ENCODE peak calls at places on chromosome 4, in six cellular contexts. X is upper lobe of left lung, Y is HCT116, Q is stomach, B is HepG2, D is SK-N-SH. Z is an unnamed sample. For H3K36me3, the result is how much of the 10 kb centered on the place peaks cover.

GRCh38 chr4:63529581-63529980 is 879.7 kb downstream of the TECRL start:
- DNase-seq in X (no peak), Y (no peak), Q (no peak), B (no peak), D (no peak), Z (no peak)

GRCh38 chr4:48341776-48342558 is 638 bp downstream of the SLAIN2 start:
- DNase-seq in X (peak), Y (no peak), Q (peak), B (no peak), D (peak), Z (no peak)

GRCh38 chr4:27886075-27886474 is 1025.4 kb downstream of the STIM2 start:
- DNase-seq in X (no peak), Y (no peak), Q (no peak), B (no peak), D (no peak), Z (no peak)

GRCh38 chr4:106019771-106020170 is 124.5 kb downstream of the NPNT start:
- DNase-seq in X (no peak), Y (no peak), Q (no peak), B (no peak), D (no peak), Z (no peak)

GRCh38 chr4:21113496-21114213 is 413.4 kb downstream of the PACRGL start:
- DNase-seq in X (no peak), Y (no peak), Q (no peak), B (no peak), D (peak), Z (no peak)

GRCh38 chr4:177484613-177485021 is 42.4 kb upstream of the AGA start:
- DNase-seq in X (no peak), Y (peak), Q (no peak), B (peak), D (no peak), Z (no peak)

GRCh38 chr4:122099896-122100295 is 52.2 kb upstream of the BLTP1 start:
- DNase-seq in X (no peak), Y (no peak), Q (no peak), B (no peak), D (no peak), Z (no peak)

GRCh38 chr4:113637363-113637762 is 124.2 kb downstream of the CAMK2D start:
- DNase-seq in X (no peak), Y (no peak), Q (no peak), B (no peak), D (no peak), Z (no peak)

GRCh38 chr4:83771113-83771705 is 235.3 kb downstream of the GPAT3 start:
- DNase-seq in X (no peak), Y (peak), Q (peak), B (peak), D (peak), Z (no peak)

GRCh38 chr4:64584981-64585557 is 175.8 kb upstream of the TECRL start:
- DNase-seq in X (no peak), Y (peak), Q (no peak), B (peak), D (peak), Z (no peak)

GRCh38 chr4:22003878-22004277 is 55.3 kb upstream of the KCNIP4 start:
- DNase-seq in X (no peak), Y (no peak), Q (no peak), B (no peak), D (no peak), Z (no peak)

GRCh38 chr4:85707591-85707990 is 232.6 kb downstream of the ARHGAP24 start:
- DNase-seq in X (no peak), Y (no peak), Q (no peak), B (no peak), D (no peak), Z (no peak)

GRCh38 chr4:183165371-183165770 is 66.3 kb downstream of the WWC2 start:
- DNase-seq in X (no peak), Y (no peak), Q (no peak), B (no peak), D (no peak), Z (no peak)

GRCh38 chr4:5827108-5828004 is 65.5 kb downstream of the CRMP1 start:
- DNase-seq in X (no peak), Y (no peak), Q (no peak), B (no peak), D (no peak), Z (no peak)

GRCh38 chr4:79893441-79893840 is 179.6 kb downstream of the ANTXR2 start:
- DNase-seq in X (no peak), Y (no peak), Q (no peak), B (no peak), D (no peak), Z (no peak)

GRCh38 chr4:182560358-182560757 is 317.2 kb downstream of the TENM3 start:
- DNase-seq in X (no peak), Y (no peak), Q (no peak), B (no peak), D (no peak), Z (no peak)

GRCh38 chr4:60089546-60090273 is 1110.4 kb upstream of the ADGRL3 start:
- DNase-seq in X (no peak), Y (no peak), Q (no peak), B (no peak), D (no peak), Z (no peak)

GRCh38 chr4:99811850-99812249 is 4.8 kb upstream of the DAPP1 start:
- DNase-seq in X (no peak), Y (peak), Q (no peak), B (peak), D (no peak), Z (no peak)

GRCh38 chr4:26022346-26022891 is 108.4 kb downstream of the SMIM20 start:
- DNase-seq in X (no peak), Y (no peak), Q (peak), B (peak), D (no peak), Z (no peak)

GRCh38 chr4:60452259-60452658 is 747.9 kb upstream of the ADGRL3 start:
- DNase-seq in X (no peak), Y (no peak), Q (no peak), B (no peak), D (peak), Z (no peak)

GRCh38 chr4:8322794-8323704 is 53.5 kb downstream of the HTRA3 start:
- DNase-seq in X (no peak), Y (no peak), Q (peak), B (no peak), D (no peak), Z (no peak)

GRCh38 chr4:122826596-122827257 is at the start of gene FGF2:
- DNase-seq in X (peak), Y (no peak), Q (peak), B (no peak), D (peak), Z (no peak)

GRCh38 chr4:119105605-119106004 is 30.0 kb upstream of the MYOZ2 start:
- DNase-seq in X (no peak), Y (no peak), Q (no peak), B (no peak), D (no peak), Z (no peak)

GRCh38 chr4:41169256-41169655 is 45.1 kb downstream of the APBB2 start:
- DNase-seq in X (no peak), Y (no peak), Q (no peak), B (no peak), D (no peak), Z (no peak)

GRCh38 chr4:139645458-139645857 is 20.2 kb upstream of the MGST2 start:
- DNase-seq in X (no peak), Y (no peak), Q (peak), B (no peak), D (no peak), Z (no peak)

GRCh38 chr4:169153451-169153850 is 117.3 kb downstream of the SH3RF1 start:
- DNase-seq in X (no peak), Y (no peak), Q (no peak), B (no peak), D (no peak), Z (no peak)

GRCh38 chr4:84804126-84804525 is 162.4 kb downstream of the WDFY3 start:
- DNase-seq in X (no peak), Y (no peak), Q (no peak), B (no peak), D (no peak), Z (no peak)

GRCh38 chr4:15793506-15794363 is 15.6 kb downstream of the CD38 start:
- DNase-seq in X (no peak), Y (no peak), Q (no peak), B (no peak), D (peak), Z (peak)

GRCh38 chr4:13654158-13654797 is 26.8 kb upstream of the BOD1L1 start:
- DNase-seq in X (peak), Y (no peak), Q (peak), B (peak), D (peak), Z (peak)

GRCh38 chr4:10461091-10461849 is 4.0 kb upstream of the ZNF518B start:
- DNase-seq in X (peak), Y (no peak), Q (peak), B (no peak), D (peak), Z (no peak)

GRCh38 chr4:7444731-7445130 is 10.0 kb upstream of the PSAPL1 start:
- DNase-seq in X (no peak), Y (no peak), Q (peak), B (no peak), D (no peak), Z (no peak)

GRCh38 chr4:169229571-169230028 is 41.2 kb downstream of the SH3RF1 start:
- DNase-seq in X (no peak), Y (peak), Q (no peak), B (no peak), D (no peak), Z (peak)

GRCh38 chr4:159282944-159283343 is 180.1 kb downstream of the RAPGEF2 start:
- DNase-seq in X (no peak), Y (no peak), Q (no peak), B (peak), D (no peak), Z (no peak)

GRCh38 chr4:164012396-164013027 is 518.0 kb downstream of the TMA16 start:
- DNase-seq in X (no peak), Y (peak), Q (peak), B (peak), D (peak), Z (no peak)

GRCh38 chr4:144709159-144709558 is 63.2 kb downstream of the HHIP start:
- DNase-seq in X (no peak), Y (peak), Q (no peak), B (no peak), D (no peak), Z (no peak)

GRCh38 chr4:94455081-94455480 is 3.3 kb downstream of the PDLIM5 start:
- DNase-seq in X (no peak), Y (no peak), Q (peak), B (peak), D (no peak), Z (no peak)

GRCh38 chr4:36086387-36086786 is 157.9 kb downstream of the ARAP2 start:
- DNase-seq in X (no peak), Y (no peak), Q (no peak), B (no peak), D (no peak), Z (no peak)
- H3K4me3 ChIP-seq in X (no peak), Y (no peak), Q (no peak), B (no peak), D (no peak), Z (no peak)

GRCh38 chr4:3197366-3198105 is 51.4 kb upstream of the MSANTD1 start:
- DNase-seq in X (no peak), Y (no peak), Q (no peak), B (no peak), D (no peak), Z (no peak)

GRCh38 chr4:3200423-3201090 is 48.4 kb upstream of the MSANTD1 start:
- DNase-seq in X (no peak), Y (no peak), Q (no peak), B (no peak), D (no peak), Z (no peak)

GRCh38 chr4:3201718-3202702 is 46.9 kb upstream of the MSANTD1 start:
- DNase-seq in X (no peak), Y (no peak), Q (peak), B (peak), D (no peak), Z (no peak)

GRCh38 chr4:3198906-3199305 is 50.1 kb upstream of the MSANTD1 start:
- DNase-seq in X (peak), Y (no peak), Q (no peak), B (no peak), D (no peak), Z (no peak)

DNA sequence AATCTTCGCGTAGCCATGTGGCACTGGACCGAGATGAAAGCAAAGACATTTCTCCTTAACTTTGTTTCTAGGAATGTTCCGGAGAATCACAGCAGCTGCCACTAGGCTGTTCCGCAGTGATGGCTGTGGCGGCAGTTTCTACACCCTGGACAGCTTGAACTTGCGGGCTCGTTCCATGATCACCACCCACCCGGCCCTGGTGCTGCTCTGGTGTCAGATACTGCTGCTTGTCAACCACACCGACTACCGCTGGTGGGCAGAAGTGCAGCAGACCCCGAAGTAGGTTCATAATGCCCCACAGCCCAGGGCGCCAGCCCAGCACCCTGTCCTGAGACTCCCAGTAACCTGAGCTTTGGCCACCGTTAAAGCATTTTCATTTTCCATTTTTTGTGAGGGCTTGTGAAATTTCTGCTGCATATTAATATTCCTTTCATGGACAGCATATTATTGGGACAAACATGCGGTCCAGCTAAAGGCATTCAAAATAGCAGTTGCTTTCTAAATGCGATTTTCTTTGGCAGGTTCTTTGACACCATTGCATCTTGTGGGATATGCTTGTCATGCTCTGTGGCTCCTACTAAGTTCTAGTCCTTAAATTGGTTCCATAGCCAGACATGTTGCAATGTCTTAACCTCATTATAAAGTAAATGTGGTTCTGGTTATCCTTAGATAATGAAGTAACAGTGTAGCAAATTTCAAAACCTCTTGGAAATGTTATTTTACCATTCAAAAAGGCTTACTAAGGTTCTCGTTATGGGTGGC is 49.1 kb upstream of the MSANTD1 start:
- DNase-seq in X (no peak), Y (no peak), Q (no peak), B (no peak), D (no peak), Z (no peak)
- TF ChIP-seq POLR2AphosphoS5 in X (no peak), Y (no peak), Q (no peak), B (no peak), D (no peak), Z (peak)

DNA sequence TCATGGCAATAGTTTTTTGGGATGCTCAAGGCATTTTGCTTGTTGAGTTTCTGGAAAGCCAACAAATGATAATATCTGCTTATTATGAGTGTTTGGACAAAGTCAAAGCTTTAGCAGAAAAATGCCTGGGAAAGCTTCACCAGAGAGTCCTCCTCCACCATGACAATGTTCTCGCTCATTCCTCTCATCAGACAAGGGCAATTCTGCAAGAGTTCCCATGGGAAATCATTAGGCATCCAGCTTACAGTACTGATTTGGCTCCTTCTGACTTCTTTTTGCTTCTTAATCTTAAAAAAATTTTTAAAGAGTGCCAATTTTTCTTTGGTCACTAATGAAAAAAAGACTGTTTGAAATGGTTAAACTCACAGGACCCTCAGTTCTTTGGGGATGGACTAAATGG is 136.3 kb downstream of the UBE2K start:
- DNase-seq in X (no peak), Y (no peak), Q (no peak), B (no peak), D (no peak), Z (no peak)
- H3K36me3 ChIP-seq in X (half or more), Y (under half), Q (under half), B (under half), D (half or more), Z (half or more)

GRCh38 chr4:142407569-142407968 is 438.5 kb downstream of the INPP4B start:
- DNase-seq in X (no peak), Y (no peak), Q (no peak), B (no peak), D (no peak), Z (no peak)
- H3K4me3 ChIP-seq in X (no peak), Y (peak), Q (no peak), B (no peak), D (no peak), Z (no peak)

GRCh38 chr4:81807927-81808672 is 336.4 kb upstream of the RASGEF1B start:
- DNase-seq in X (no peak), Y (no peak), Q (peak), B (no peak), D (no peak), Z (no peak)
- TF ChIP-seq POLR2AphosphoS5 in X (no peak), Y (no peak), Q (no peak), B (no peak), D (no peak), Z (no peak)

GRCh38 chr4:103079621-103080020 is 3.1 kb upstream of the SLC9B2 start:
- DNase-seq in X (no peak), Y (no peak), Q (no peak), B (no peak), D (no peak), Z (no peak)
- H3K36me3 ChIP-seq in X (under half), Y (under half), Q (under half), B (under half), D (under half), Z (under half)

GRCh38 chr4:154623995-154624394 is 11.5 kb upstream of the FGG start:
- DNase-seq in X (no peak), Y (no peak), Q (no peak), B (no peak), D (no peak), Z (no peak)

GRCh38 chr4:154630307-154630706 is 17.9 kb upstream of the FGG start:
- DNase-seq in X (no peak), Y (no peak), Q (no peak), B (no peak), D (no peak), Z (no peak)

GRCh38 chr4:154622598-154622997 is 10.1 kb upstream of the FGG start:
- DNase-seq in X (no peak), Y (peak), Q (no peak), B (peak), D (peak), Z (no peak)

DNA sequence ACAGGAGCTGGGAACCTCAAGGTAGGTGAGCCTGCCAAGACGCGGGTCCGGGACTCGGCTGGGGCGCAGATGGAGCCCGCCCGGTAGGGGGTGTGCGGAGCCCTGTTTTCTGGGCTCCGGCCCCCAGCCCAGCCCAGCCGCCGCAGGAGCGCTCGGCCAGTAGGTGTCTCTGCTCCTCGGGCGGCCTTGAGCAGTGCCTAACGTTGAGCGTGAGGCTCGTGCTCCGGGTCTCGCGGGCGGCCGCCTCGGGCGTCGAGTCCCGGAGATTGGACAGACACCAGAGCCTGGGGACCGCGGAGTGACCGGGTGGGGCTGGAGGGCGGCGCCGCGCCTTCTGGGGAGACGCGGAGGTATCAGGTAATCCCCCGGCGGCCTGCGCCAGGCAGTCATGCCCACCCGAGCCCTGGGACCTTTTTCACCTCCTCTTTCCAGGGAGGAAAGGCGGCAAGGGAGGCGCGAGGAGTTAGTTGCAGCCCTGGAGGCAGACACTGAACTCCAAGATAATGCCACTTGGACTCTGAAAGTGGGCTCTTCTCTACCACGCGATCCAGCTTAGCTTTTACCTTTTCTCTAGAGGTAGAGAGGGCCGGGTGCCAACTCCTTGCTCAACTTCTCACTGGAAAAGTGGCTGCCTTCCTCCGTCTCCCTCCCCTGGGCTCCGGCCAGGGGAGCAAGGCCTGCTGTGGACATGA is 14.5 kb upstream of the FGG start:
- DNase-seq in X (peak), Y (peak), Q (peak), B (peak), D (peak), Z (no peak)
- H3K4me3 ChIP-seq in X (peak), Y (peak), Q (peak), B (no peak), D (peak), Z (peak)